ENCODE peak calls at places on chromosomes 13 and 19, in eight cellular contexts. One of them, this sample, is unnamed.

GRCh38 chr13:107518292-107518691 is 697.0 kb downstream of the LIG4 start:
- DNase-seq in nephron progenitor cell: no peak
- DNase-seq in OCI-LY7: no peak
- DNase-seq in SHP77 treated with DMSO at 0.1 percent for 48 hours: no peak
- DNase-seq in T-cell: no peak
- DNase-seq in stimulated activated CD4-positive, alpha-beta T cell treated with anti-CD3 and anti-CD28 coated beads, TNF-alpha, amount 100 ng/mL, for 48 hours: no peak
- DNase-seq in bronchial epithelial cell: no peak
- DNase-seq in Kasumi-1: peak; percentile 41
- DNase-seq in this sample: no peak

GRCh38 chr13:102484329-102484728 is 82.5 kb upstream of the FGF14 start:
- DNase-seq in nephron progenitor cell: no peak
- DNase-seq in OCI-LY7: no peak
- DNase-seq in SHP77 treated with DMSO at 0.1 percent for 48 hours: no peak
- DNase-seq in T-cell: no peak
- DNase-seq in stimulated activated CD4-positive, alpha-beta T cell treated with anti-CD3 and anti-CD28 coated beads, TNF-alpha, amount 100 ng/mL, for 48 hours: no peak
- DNase-seq in bronchial epithelial cell: peak; percentile 26
- DNase-seq in Kasumi-1: no peak
- DNase-seq in this sample: no peak

GRCh38 chr13:40115456-40115855 is 460.0 kb downstream of the COG6 start:
- DNase-seq in nephron progenitor cell: no peak
- DNase-seq in OCI-LY7: no peak
- DNase-seq in SHP77 treated with DMSO at 0.1 percent for 48 hours: no peak
- DNase-seq in T-cell: no peak
- DNase-seq in stimulated activated CD4-positive, alpha-beta T cell treated with anti-CD3 and anti-CD28 coated beads, TNF-alpha, amount 100 ng/mL, for 48 hours: no peak
- DNase-seq in bronchial epithelial cell: no peak
- DNase-seq in Kasumi-1: no peak
- DNase-seq in this sample: no peak

GRCh38 chr13:109700176-109700575 is 86.2 kb downstream of the IRS2 start:
- DNase-seq in nephron progenitor cell: peak; percentile 29
- DNase-seq in OCI-LY7: no peak
- DNase-seq in SHP77 treated with DMSO at 0.1 percent for 48 hours: peak; percentile 79
- DNase-seq in T-cell: no peak
- DNase-seq in stimulated activated CD4-positive, alpha-beta T cell treated with anti-CD3 and anti-CD28 coated beads, TNF-alpha, amount 100 ng/mL, for 48 hours: no peak
- DNase-seq in bronchial epithelial cell: peak; percentile 50
- DNase-seq in Kasumi-1: peak; percentile 99
- DNase-seq in this sample: no peak

GRCh38 chr13:36242761-36243160 is 28.4 kb upstream of the SOHLH2 start:
- DNase-seq in nephron progenitor cell: no peak
- DNase-seq in OCI-LY7: no peak
- DNase-seq in SHP77 treated with DMSO at 0.1 percent for 48 hours: no peak
- DNase-seq in T-cell: no peak
- DNase-seq in stimulated activated CD4-positive, alpha-beta T cell treated with anti-CD3 and anti-CD28 coated beads, TNF-alpha, amount 100 ng/mL, for 48 hours: no peak
- DNase-seq in bronchial epithelial cell: peak; percentile 15
- DNase-seq in Kasumi-1: no peak
- DNase-seq in this sample: no peak

GRCh38 chr19:17404621-17405249 is 695 bp downstream of the BST2 start:
- DNase-seq in nephron progenitor cell: no peak
- DNase-seq in OCI-LY7: no peak
- DNase-seq in SHP77 treated with DMSO at 0.1 percent for 48 hours: no peak
- DNase-seq in T-cell: no peak
- DNase-seq in stimulated activated CD4-positive, alpha-beta T cell treated with anti-CD3 and anti-CD28 coated beads, TNF-alpha, amount 100 ng/mL, for 48 hours: no peak
- DNase-seq in bronchial epithelial cell: no peak
- DNase-seq in Kasumi-1: no peak
- DNase-seq in this sample: no peak

GRCh38 chr13:42039457-42039945 is 8.9 kb upstream of the DGKH start:
- DNase-seq in nephron progenitor cell: no peak
- DNase-seq in OCI-LY7: peak; percentile 44
- DNase-seq in SHP77 treated with DMSO at 0.1 percent for 48 hours: no peak
- DNase-seq in T-cell: no peak
- DNase-seq in stimulated activated CD4-positive, alpha-beta T cell treated with anti-CD3 and anti-CD28 coated beads, TNF-alpha, amount 100 ng/mL, for 48 hours: no peak
- DNase-seq in bronchial epithelial cell: no peak
- DNase-seq in Kasumi-1: no peak
- DNase-seq in this sample: peak; percentile 12

GRCh38 chr13:46295531-46296464 is 84.1 kb downstream of the LRRC63 start:
- DNase-seq in nephron progenitor cell: no peak
- DNase-seq in OCI-LY7: peak; percentile 69
- DNase-seq in SHP77 treated with DMSO at 0.1 percent for 48 hours: no peak
- DNase-seq in T-cell: peak; percentile 82
- DNase-seq in stimulated activated CD4-positive, alpha-beta T cell treated with anti-CD3 and anti-CD28 coated beads, TNF-alpha, amount 100 ng/mL, for 48 hours: no peak
- DNase-seq in bronchial epithelial cell: peak; percentile 20
- DNase-seq in Kasumi-1: peak; percentile 92
- DNase-seq in this sample: peak; percentile 11

GRCh38 chr13:21008026-21008425 is 53.4 kb downstream of the LATS2 start:
- DNase-seq in nephron progenitor cell: no peak
- DNase-seq in OCI-LY7: no peak
- DNase-seq in SHP77 treated with DMSO at 0.1 percent for 48 hours: no peak
- DNase-seq in T-cell: no peak
- DNase-seq in stimulated activated CD4-positive, alpha-beta T cell treated with anti-CD3 and anti-CD28 coated beads, TNF-alpha, amount 100 ng/mL, for 48 hours: no peak
- DNase-seq in bronchial epithelial cell: no peak
- DNase-seq in Kasumi-1: no peak
- DNase-seq in this sample: no peak

GRCh38 chr19:12838182-12838890 is at the start of gene MAST1:
- DNase-seq in nephron progenitor cell: peak; percentile 81
- DNase-seq in OCI-LY7: peak; percentile 81
- DNase-seq in SHP77 treated with DMSO at 0.1 percent for 48 hours: peak; percentile 43
- DNase-seq in T-cell: peak; percentile 45
- DNase-seq in stimulated activated CD4-positive, alpha-beta T cell treated with anti-CD3 and anti-CD28 coated beads, TNF-alpha, amount 100 ng/mL, for 48 hours: no peak
- DNase-seq in bronchial epithelial cell: no peak
- DNase-seq in Kasumi-1: peak; percentile 39
- DNase-seq in this sample: no peak

GRCh38 chr19:45960595-45961235 is 12.9 kb downstream of the NOVA2 start:
- DNase-seq in nephron progenitor cell: peak; percentile 31
- DNase-seq in OCI-LY7: no peak
- DNase-seq in SHP77 treated with DMSO at 0.1 percent for 48 hours: no peak
- DNase-seq in T-cell: no peak
- DNase-seq in stimulated activated CD4-positive, alpha-beta T cell treated with anti-CD3 and anti-CD28 coated beads, TNF-alpha, amount 100 ng/mL, for 48 hours: no peak
- DNase-seq in bronchial epithelial cell: no peak
- DNase-seq in Kasumi-1: no peak
- DNase-seq in this sample: no peak

GRCh38 chr19:46813570-46814358 is 25.4 kb upstream of the SLC1A5 start:
- DNase-seq in nephron progenitor cell: no peak
- DNase-seq in OCI-LY7: no peak
- DNase-seq in SHP77 treated with DMSO at 0.1 percent for 48 hours: peak; percentile 14
- DNase-seq in T-cell: no peak
- DNase-seq in stimulated activated CD4-positive, alpha-beta T cell treated with anti-CD3 and anti-CD28 coated beads, TNF-alpha, amount 100 ng/mL, for 48 hours: no peak
- DNase-seq in bronchial epithelial cell: peak; percentile 48
- DNase-seq in Kasumi-1: no peak
- DNase-seq in this sample: no peak